ENCODE peak calls at places on chromosomes 13 and 19, in six cellular contexts. J is H1, A is K562, C is HepG2, U is HCT116, K is GM12878. O is an unnamed sample. For H3K9me3, the result is how much of the 10 kb centered on the place peaks cover.

GRCh38 chr19:33278403-33279269 is 23.7 kb downstream of the CEBPA start:
- DNase-seq in J (no peak), K (no peak), C (peak), U (no peak), A (no peak), O (no peak)

GRCh38 chr13:74210693-74211393 is 76.6 kb upstream of the KLF12 start:
- DNase-seq in U (no peak), K (no peak), J (no peak), A (no peak), C (no peak), O (no peak)

GRCh38 chr19:27774827-27775226 is 1438.1 kb downstream of the UQCRFS1 start:
- DNase-seq in U (no peak), A (peak), J (peak), K (no peak), C (peak), O (no peak)

GRCh38 chr13:97222934-97223710 is 989 bp downstream of the MBNL2 start:
- DNase-seq in U (no peak), C (no peak), A (no peak), K (no peak), J (no peak), O (no peak)

GRCh38 chr13:40776681-40777165 is 5.7 kb upstream of the MRPS31 start:
- DNase-seq in J (no peak), U (no peak), C (no peak), A (no peak), K (no peak), O (no peak)

GRCh38 chr19:2329528-2329927 is 1.0 kb downstream of the SPPL2B start:
- DNase-seq in U (no peak), J (no peak), K (no peak), A (no peak), C (no peak), O (no peak)

GRCh38 chr19:1624458-1624857 is 19.2 kb upstream of the UQCR11 start:
- DNase-seq in K (no peak), U (peak), A (peak), J (peak), C (peak), O (peak)

GRCh38 chr13:35356572-35356971 is 119.9 kb downstream of the MAB21L1 start:
- DNase-seq in U (no peak), K (no peak), A (no peak), J (no peak), C (no peak), O (no peak)

GRCh38 chr13:23789576-23790346 is 99.4 kb downstream of the MIPEP start:
- DNase-seq in K (no peak), A (no peak), C (no peak), U (no peak), J (no peak), O (no peak)

GRCh38 chr13:97749174-97749573 is 204.3 kb upstream of the IPO5 start:
- DNase-seq in A (no peak), J (no peak), C (peak), K (no peak), U (peak), O (no peak)

GRCh38 chr13:48066310-48066989 is 28.5 kb downstream of the MED4 start:
- DNase-seq in K (peak), J (no peak), U (no peak), C (peak), A (no peak), O (no peak)

GRCh38 chr13:95463516-95463915 is 89.0 kb upstream of the CLDN10 start:
- DNase-seq in U (no peak), C (no peak), J (no peak), K (no peak), A (no peak), O (no peak)

GRCh38 chr13:77820431-77821149 is 98.0 kb downstream of the EDNRB start:
- DNase-seq in K (no peak), U (no peak), A (no peak), J (no peak), C (no peak), O (no peak)

GRCh38 chr19:34495416-34495815 is 13.9 kb downstream of the WTIP start:
- DNase-seq in J (no peak), U (no peak), A (no peak), C (no peak), K (no peak), O (no peak)

GRCh38 chr13:21402586-21403307 is 56.4 kb downstream of the ZDHHC20 start:
- DNase-seq in K (no peak), J (no peak), U (peak), C (peak), A (no peak), O (no peak)

GRCh38 chr19:3849092-3849491 is 19.7 kb downstream of the ZFR2 start:
- DNase-seq in A (peak), U (peak), K (no peak), C (peak), J (no peak), O (no peak)

GRCh38 chr13:23418776-23419683 is 14.5 kb downstream of the SACS start:
- DNase-seq in K (no peak), J (peak), A (no peak), C (no peak), U (no peak), O (no peak)

GRCh38 chr13:83312194-83312593 is 570.1 kb downstream of the SLITRK1 start:
- DNase-seq in J (no peak), A (no peak), K (no peak), C (no peak), U (no peak), O (no peak)

GRCh38 chr19:11069451-11070009 is 19.7 kb upstream of the LDLR start:
- DNase-seq in U (no peak), C (no peak), J (no peak), A (no peak), K (no peak), O (no peak)

GRCh38 chr13:93758575-93758974 is 532.0 kb downstream of the GPC6 start:
- DNase-seq in A (no peak), K (no peak), U (no peak), J (no peak), C (peak), O (no peak)

GRCh38 chr19:27935669-27936068 is 1277.3 kb downstream of the UQCRFS1 start:
- DNase-seq in K (no peak), A (no peak), C (no peak), J (no peak), U (no peak), O (no peak)

GRCh38 chr19:3606174-3606689 is 443 bp downstream of the TBXA2R start:
- DNase-seq in J (peak), C (no peak), U (peak), K (no peak), A (peak), O (no peak)

GRCh38 chr13:107170270-107170931 is 602.5 kb upstream of the ARGLU1 start:
- DNase-seq in C (no peak), U (no peak), K (no peak), J (no peak), A (no peak), O (no peak)

GRCh38 chr19:7652061-7652641 is 15.2 kb downstream of the STXBP2 start:
- DNase-seq in J (peak), K (peak), U (peak), A (peak), C (peak), O (peak)

GRCh38 chr19:33864311-33864850 is 67.7 kb downstream of the KCTD15 start:
- DNase-seq in C (no peak), A (no peak), U (no peak), K (no peak), J (no peak), O (no peak)

GRCh38 chr13:99086869-99087129 is 108.9 kb upstream of the DOCK9 start:
- DNase-seq in A (no peak), K (no peak), U (no peak), C (no peak), J (no peak), O (no peak)

GRCh38 chr13:66634384-66634783 is 595.8 kb downstream of the PCDH9 start:
- DNase-seq in A (no peak), K (no peak), J (no peak), C (no peak), U (no peak), O (no peak)

GRCh38 chr19:40165362-40165937 is 25.8 kb upstream of the MAP3K10 start:
- DNase-seq in U (peak), K (no peak), J (peak), A (peak), C (peak), O (peak)

GRCh38 chr19:18156841-18157464 is 4.0 kb downstream of the PIK3R2 start:
- DNase-seq in K (no peak), C (peak), U (peak), A (peak), J (no peak), O (no peak)

GRCh38 chr19:3743486-3743885 is 18.0 kb downstream of the APBA3 start:
- DNase-seq in C (no peak), U (no peak), K (no peak), J (no peak), A (peak), O (no peak)

GRCh38 chr13:25771641-25772478 is 280.0 kb downstream of the SHISA2 start:
- DNase-seq in K (no peak), A (no peak), C (no peak), J (no peak), U (no peak), O (no peak)

GRCh38 chr19:2646866-2647535 is 55.5 kb downstream of the GNG7 start:
- DNase-seq in A (no peak), J (no peak), U (no peak), K (no peak), C (no peak), O (no peak)

GRCh38 chr19:1343026-1343425 is 40.7 kb upstream of the NDUFS7 start:
- DNase-seq in U (no peak), K (no peak), C (no peak), J (no peak), A (no peak), O (no peak)

GRCh38 chr13:20550799-20551198 is 16.2 kb upstream of the IFT88 start:
- DNase-seq in J (no peak), A (no peak), C (peak), K (no peak), U (no peak), O (no peak)

GRCh38 chr13:76123548-76123947 is 487.4 kb downstream of the LMO7 start:
- DNase-seq in U (no peak), A (no peak), J (no peak), K (no peak), C (no peak), O (no peak)
- H3K9me3 ChIP-seq in U (under half), A (under half), J (under half), K (under half), C (under half), O (under half)

GRCh38 chr19:13492128-13492527 is 14.2 kb downstream of the CACNA1A start:
- DNase-seq in J (no peak), U (no peak), K (no peak), A (no peak), C (no peak), O (no peak)
- TF ChIP-seq YY1 in J (no peak), U (no peak), K (no peak), A (no peak), C (no peak), O (no peak)

DNA sequence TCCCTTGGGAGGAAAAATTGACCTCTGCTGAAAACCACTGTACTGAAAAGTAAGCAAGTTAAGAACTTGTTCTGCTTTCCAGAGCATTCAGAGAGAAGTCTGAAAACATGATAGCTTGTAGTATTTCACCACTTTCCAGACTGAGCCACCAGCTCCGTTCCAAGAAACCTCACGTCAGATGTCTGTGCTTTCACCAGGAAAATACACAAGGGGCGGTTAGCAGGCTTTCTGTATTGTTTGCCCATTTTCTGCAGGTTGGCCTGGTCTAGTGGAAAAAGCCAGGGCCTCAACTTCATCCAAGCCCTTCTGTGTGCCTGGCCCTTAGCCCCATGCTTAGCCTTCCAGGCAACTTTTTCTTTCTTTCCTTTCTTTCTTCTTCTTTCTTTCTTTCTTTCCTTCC is 36.4 kb downstream of the RXFP2 start:
- DNase-seq in U (no peak), C (no peak), K (no peak), A (no peak), J (no peak), O (no peak)
- TF ChIP-seq ZNF274 in U (no peak), C (no peak), K (no peak), A (no peak), J (no peak), O (no peak)

GRCh38 chr19:8811315-8812172 is 20.6 kb downstream of the ZNF558 start:
- DNase-seq in A (no peak), C (no peak), J (no peak), U (no peak), K (no peak), O (no peak)

GRCh38 chr19:8815780-8816179 is 16.3 kb downstream of the ZNF558 start:
- DNase-seq in K (no peak), U (no peak), A (no peak), C (no peak), J (no peak), O (no peak)

DNA sequence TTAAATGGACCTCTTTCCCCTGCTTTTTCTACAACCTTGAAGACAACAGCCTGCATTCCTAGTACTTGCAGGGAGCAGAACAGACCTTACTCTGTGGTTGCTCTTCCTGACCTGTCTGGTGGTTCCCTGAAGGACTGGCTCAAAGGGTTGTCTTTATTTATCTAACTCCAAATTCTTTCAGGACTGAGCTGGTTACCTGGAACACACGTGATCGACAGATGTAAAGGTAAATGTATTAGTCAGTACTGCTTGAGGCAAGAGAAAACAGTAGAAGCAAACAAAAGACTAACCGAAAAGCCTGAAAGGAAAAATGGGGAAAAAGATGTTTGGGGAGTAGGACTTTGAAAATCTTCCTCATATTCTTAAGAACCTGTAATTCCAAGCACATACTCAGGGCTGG is 17.9 kb downstream of the ZNF558 start:
- DNase-seq in U (no peak), C (no peak), K (no peak), J (no peak), A (no peak), O (no peak)
- H3K9me3 ChIP-seq in U (under half), C (half or more), K (under half), J (half or more), A (under half), O (half or more)

DNA sequence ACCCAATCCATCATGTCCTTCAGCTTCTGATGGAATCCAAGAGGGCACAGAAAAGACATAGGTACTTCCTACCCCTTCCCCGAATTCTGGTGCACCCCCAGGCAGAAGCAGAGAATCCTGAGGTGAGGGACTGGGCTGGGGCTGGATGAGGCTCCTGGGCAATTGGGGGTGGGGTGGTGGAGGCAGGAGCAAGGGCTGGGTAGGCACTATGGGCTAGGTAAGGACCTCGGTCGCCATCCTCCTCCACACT is 2.8 kb upstream of the KCNC3 start:
- DNase-seq in A (no peak), K (no peak), U (no peak), J (no peak), C (no peak), O (no peak)
- TF ChIP-seq YY1 in A (no peak), K (no peak), U (no peak), J (no peak), C (no peak), O (no peak)

DNA sequence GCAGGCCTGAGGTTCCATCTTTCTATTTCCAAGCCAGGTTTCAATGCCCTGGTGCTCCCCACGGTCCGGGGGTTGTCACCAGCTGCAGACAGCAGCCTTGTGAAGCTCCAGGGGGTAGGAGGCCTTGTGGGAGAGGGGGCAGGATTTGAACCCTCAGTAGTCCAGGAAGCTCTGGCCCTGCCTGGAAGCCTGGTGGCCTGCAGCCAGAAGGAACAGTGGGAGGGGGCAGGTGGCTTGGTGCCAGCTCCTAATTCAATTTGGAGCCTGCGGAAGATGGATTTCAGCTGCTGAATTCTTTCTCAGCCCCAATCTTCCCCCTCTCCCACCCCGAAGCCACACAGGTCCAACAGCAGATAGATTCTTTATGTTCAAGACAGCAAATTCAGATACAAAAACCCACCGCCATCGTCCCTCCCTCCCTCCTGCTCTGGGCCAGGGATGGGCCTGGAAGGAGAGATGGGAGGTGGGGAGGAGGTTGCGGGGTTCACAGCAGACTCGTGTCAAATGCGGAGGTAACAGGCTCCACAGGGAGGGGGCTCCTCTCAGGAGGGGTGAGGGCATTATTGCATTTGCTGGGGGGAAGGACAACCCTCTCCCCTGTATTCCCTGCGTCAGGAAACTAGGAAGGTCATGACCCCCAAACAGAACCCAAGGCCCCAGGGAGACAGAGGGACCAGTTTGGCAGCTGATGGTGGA is 2.4 kb upstream of the PTGER1 start:
- DNase-seq in K (no peak), U (no peak), A (no peak), C (no peak), J (no peak), O (no peak)
- TF ChIP-seq ZNF274 in K (no peak), U (no peak), A (no peak), C (no peak), J (no peak), O (no peak)

DNA sequence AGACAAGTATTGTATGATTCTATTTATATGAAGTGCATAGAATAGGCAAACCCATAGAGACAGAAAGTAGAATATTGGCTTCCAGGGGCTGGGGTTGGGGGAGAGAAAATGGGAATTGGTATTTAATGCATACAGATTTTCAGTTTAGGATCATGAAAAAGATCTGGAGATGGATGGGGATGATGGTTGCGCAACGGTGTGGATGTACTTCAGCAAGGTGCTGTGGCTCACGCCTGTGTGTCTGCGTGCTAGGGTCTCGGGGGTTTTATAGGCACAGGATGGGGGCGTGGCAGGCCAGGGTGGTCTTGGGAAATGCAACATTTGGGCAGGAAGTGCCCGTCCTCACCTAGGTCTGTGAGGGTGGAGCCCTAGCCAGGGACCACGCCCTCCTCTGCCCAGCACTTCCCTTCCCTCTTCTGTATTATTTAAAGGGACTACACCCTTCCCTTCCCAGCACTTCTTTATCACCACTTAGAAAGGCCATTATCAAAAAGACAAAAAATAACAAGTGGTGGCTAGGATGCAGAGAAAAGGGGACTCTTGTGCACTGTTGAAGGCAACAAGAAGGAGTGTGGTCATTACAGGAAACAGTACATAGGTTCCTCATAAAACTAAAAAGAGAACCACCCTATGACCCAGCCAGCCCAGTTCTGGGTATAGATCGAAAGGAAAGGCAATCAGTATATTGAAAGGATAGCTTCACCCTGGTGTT is 29.0 kb downstream of the LILRB4 start:
- DNase-seq in A (no peak), U (no peak), K (no peak), J (no peak), C (no peak), O (no peak)
- H3K9me3 ChIP-seq in A (under half), U (under half), K (under half), J (half or more), C (under half), O (under half)

GRCh38 chr13:55263045-55263444 is 1877.7 kb upstream of the PRR20A start:
- DNase-seq in J (no peak), C (no peak), A (no peak), K (no peak), U (no peak), O (no peak)
- TF ChIP-seq YY1 in J (no peak), C (no peak), A (no peak), K (no peak), U (no peak), O (no peak)